ENCODE peak calls at places on chromosomes 5 and 9, in four cellular contexts. One of them, this sample, is unnamed.

GRCh38 chr9:97958812-97959511 is 21.0 kb upstream of the HEMGN start:
- DNase-seq in activated naive CD8-positive, alpha-beta T cell treated with anti-CD3 and anti-CD28 coated beads, Interleukin-2, amount 50 U/mL, for 24 hours: no peak
- DNase-seq in stimulated activated CD8-positive, alpha-beta memory T cell treated with anti-CD3 and anti-CD28 coated beads, Interleukin-15, amount 100 ng/mL, for 48 hours: no peak
- DNase-seq in fibroblast of lung: peak; percentile 52
- DNase-seq in this sample: no peak

GRCh38 chr5:96864922-96865545 is 11.3 kb upstream of the ERAP2 start:
- DNase-seq in stimulated activated CD8-positive, alpha-beta memory T cell treated with anti-CD3 and anti-CD28 coated beads, Interleukin-15, amount 100 ng/mL, for 48 hours: no peak
- DNase-seq in activated naive CD8-positive, alpha-beta T cell treated with anti-CD3 and anti-CD28 coated beads, Interleukin-2, amount 50 U/mL, for 24 hours: no peak
- DNase-seq in fibroblast of lung: no peak
- DNase-seq in this sample: no peak

GRCh38 chr5:119453045-119453383 is 717 bp downstream of the HSD17B4 start:
- DNase-seq in activated naive CD8-positive, alpha-beta T cell treated with anti-CD3 and anti-CD28 coated beads, Interleukin-2, amount 50 U/mL, for 24 hours: no peak
- DNase-seq in fibroblast of lung: peak; percentile 38
- DNase-seq in stimulated activated CD8-positive, alpha-beta memory T cell treated with anti-CD3 and anti-CD28 coated beads, Interleukin-15, amount 100 ng/mL, for 48 hours: no peak
- DNase-seq in this sample: no peak

GRCh38 chr9:94076557-94076956 is 7.7 kb upstream of the PTPDC1 start:
- DNase-seq in stimulated activated CD8-positive, alpha-beta memory T cell treated with anti-CD3 and anti-CD28 coated beads, Interleukin-15, amount 100 ng/mL, for 48 hours: no peak
- DNase-seq in activated naive CD8-positive, alpha-beta T cell treated with anti-CD3 and anti-CD28 coated beads, Interleukin-2, amount 50 U/mL, for 24 hours: no peak
- DNase-seq in fibroblast of lung: no peak
- DNase-seq in this sample: no peak

GRCh38 chr9:135302329-135303279 is 177.0 kb upstream of the PPP1R26 start:
- DNase-seq in fibroblast of lung: no peak
- DNase-seq in stimulated activated CD8-positive, alpha-beta memory T cell treated with anti-CD3 and anti-CD28 coated beads, Interleukin-15, amount 100 ng/mL, for 48 hours: no peak
- DNase-seq in activated naive CD8-positive, alpha-beta T cell treated with anti-CD3 and anti-CD28 coated beads, Interleukin-2, amount 50 U/mL, for 24 hours: no peak
- DNase-seq in this sample: no peak

GRCh38 chr9:116901260-116901659 is 214.2 kb downstream of the TRIM32 start:
- DNase-seq in fibroblast of lung: peak; percentile 27
- DNase-seq in stimulated activated CD8-positive, alpha-beta memory T cell treated with anti-CD3 and anti-CD28 coated beads, Interleukin-15, amount 100 ng/mL, for 48 hours: no peak
- DNase-seq in activated naive CD8-positive, alpha-beta T cell treated with anti-CD3 and anti-CD28 coated beads, Interleukin-2, amount 50 U/mL, for 24 hours: no peak
- DNase-seq in this sample: no peak

GRCh38 chr9:15306068-15306756 is 804 bp downstream of the TTC39B start:
- DNase-seq in activated naive CD8-positive, alpha-beta T cell treated with anti-CD3 and anti-CD28 coated beads, Interleukin-2, amount 50 U/mL, for 24 hours: peak; percentile 31
- DNase-seq in stimulated activated CD8-positive, alpha-beta memory T cell treated with anti-CD3 and anti-CD28 coated beads, Interleukin-15, amount 100 ng/mL, for 48 hours: no peak
- DNase-seq in fibroblast of lung: peak; percentile 53
- DNase-seq in this sample: no peak

GRCh38 chr5:134526483-134527155 is 1.1 kb downstream of the JADE2 start:
- DNase-seq in stimulated activated CD8-positive, alpha-beta memory T cell treated with anti-CD3 and anti-CD28 coated beads, Interleukin-15, amount 100 ng/mL, for 48 hours: peak; percentile 73
- DNase-seq in activated naive CD8-positive, alpha-beta T cell treated with anti-CD3 and anti-CD28 coated beads, Interleukin-2, amount 50 U/mL, for 24 hours: peak; percentile 90
- DNase-seq in fibroblast of lung: peak; percentile 37
- DNase-seq in this sample: no peak

GRCh38 chr5:74895906-74896305 is 29.7 kb upstream of the FAM169A start:
- DNase-seq in activated naive CD8-positive, alpha-beta T cell treated with anti-CD3 and anti-CD28 coated beads, Interleukin-2, amount 50 U/mL, for 24 hours: no peak
- DNase-seq in stimulated activated CD8-positive, alpha-beta memory T cell treated with anti-CD3 and anti-CD28 coated beads, Interleukin-15, amount 100 ng/mL, for 48 hours: no peak
- DNase-seq in fibroblast of lung: peak; percentile 90
- DNase-seq in this sample: no peak

GRCh38 chr9:12923472-12924009 is 148.7 kb downstream of the LURAP1L start:
- DNase-seq in fibroblast of lung: peak; percentile 87
- DNase-seq in stimulated activated CD8-positive, alpha-beta memory T cell treated with anti-CD3 and anti-CD28 coated beads, Interleukin-15, amount 100 ng/mL, for 48 hours: no peak
- DNase-seq in activated naive CD8-positive, alpha-beta T cell treated with anti-CD3 and anti-CD28 coated beads, Interleukin-2, amount 50 U/mL, for 24 hours: no peak
- DNase-seq in this sample: no peak

GRCh38 chr9:16864741-16865434 is 5.6 kb downstream of the BNC2 start:
- DNase-seq in stimulated activated CD8-positive, alpha-beta memory T cell treated with anti-CD3 and anti-CD28 coated beads, Interleukin-15, amount 100 ng/mL, for 48 hours: no peak
- DNase-seq in activated naive CD8-positive, alpha-beta T cell treated with anti-CD3 and anti-CD28 coated beads, Interleukin-2, amount 50 U/mL, for 24 hours: no peak
- DNase-seq in fibroblast of lung: peak; percentile 83
- DNase-seq in this sample: no peak

GRCh38 chr5:61701877-61702602 is 370.0 kb downstream of the ZSWIM6 start:
- DNase-seq in fibroblast of lung: no peak
- DNase-seq in stimulated activated CD8-positive, alpha-beta memory T cell treated with anti-CD3 and anti-CD28 coated beads, Interleukin-15, amount 100 ng/mL, for 48 hours: no peak
- DNase-seq in activated naive CD8-positive, alpha-beta T cell treated with anti-CD3 and anti-CD28 coated beads, Interleukin-2, amount 50 U/mL, for 24 hours: no peak
- DNase-seq in this sample: no peak

GRCh38 chr5:17838506-17838905 is 204.2 kb downstream of the TAF11L14 start:
- DNase-seq in stimulated activated CD8-positive, alpha-beta memory T cell treated with anti-CD3 and anti-CD28 coated beads, Interleukin-15, amount 100 ng/mL, for 48 hours: no peak
- DNase-seq in fibroblast of lung: no peak
- DNase-seq in activated naive CD8-positive, alpha-beta T cell treated with anti-CD3 and anti-CD28 coated beads, Interleukin-2, amount 50 U/mL, for 24 hours: no peak
- DNase-seq in this sample: no peak

GRCh38 chr9:88322906-88323566 is 65.2 kb upstream of the SPIN1 start:
- DNase-seq in stimulated activated CD8-positive, alpha-beta memory T cell treated with anti-CD3 and anti-CD28 coated beads, Interleukin-15, amount 100 ng/mL, for 48 hours: peak; percentile 27
- DNase-seq in activated naive CD8-positive, alpha-beta T cell treated with anti-CD3 and anti-CD28 coated beads, Interleukin-2, amount 50 U/mL, for 24 hours: peak; percentile 41
- DNase-seq in fibroblast of lung: peak; percentile 81
- DNase-seq in this sample: no peak

GRCh38 chr9:121921444-121921843 is 171.7 kb downstream of the TTLL11 start:
- DNase-seq in fibroblast of lung: no peak
- DNase-seq in activated naive CD8-positive, alpha-beta T cell treated with anti-CD3 and anti-CD28 coated beads, Interleukin-2, amount 50 U/mL, for 24 hours: no peak
- DNase-seq in stimulated activated CD8-positive, alpha-beta memory T cell treated with anti-CD3 and anti-CD28 coated beads, Interleukin-15, amount 100 ng/mL, for 48 hours: no peak
- DNase-seq in this sample: no peak

GRCh38 chr9:129245276-129245675 is 67.2 kb upstream of the IER5L start:
- DNase-seq in activated naive CD8-positive, alpha-beta T cell treated with anti-CD3 and anti-CD28 coated beads, Interleukin-2, amount 50 U/mL, for 24 hours: no peak
- DNase-seq in fibroblast of lung: peak; percentile 56
- DNase-seq in stimulated activated CD8-positive, alpha-beta memory T cell treated with anti-CD3 and anti-CD28 coated beads, Interleukin-15, amount 100 ng/mL, for 48 hours: no peak
- DNase-seq in this sample: no peak

GRCh38 chr5:122882836-122883235 is 37.4 kb downstream of the SNX24 start:
- DNase-seq in stimulated activated CD8-positive, alpha-beta memory T cell treated with anti-CD3 and anti-CD28 coated beads, Interleukin-15, amount 100 ng/mL, for 48 hours: no peak
- DNase-seq in activated naive CD8-positive, alpha-beta T cell treated with anti-CD3 and anti-CD28 coated beads, Interleukin-2, amount 50 U/mL, for 24 hours: no peak
- DNase-seq in fibroblast of lung: peak; percentile 67
- DNase-seq in this sample: no peak

GRCh38 chr9:76634356-76635054 is 129.7 kb upstream of the PCA3 start:
- DNase-seq in fibroblast of lung: peak; percentile 86
- DNase-seq in activated naive CD8-positive, alpha-beta T cell treated with anti-CD3 and anti-CD28 coated beads, Interleukin-2, amount 50 U/mL, for 24 hours: no peak
- DNase-seq in stimulated activated CD8-positive, alpha-beta memory T cell treated with anti-CD3 and anti-CD28 coated beads, Interleukin-15, amount 100 ng/mL, for 48 hours: no peak
- DNase-seq in this sample: no peak

GRCh38 chr9:4987996-4988421 is 2.9 kb downstream of the JAK2 start:
- DNase-seq in stimulated activated CD8-positive, alpha-beta memory T cell treated with anti-CD3 and anti-CD28 coated beads, Interleukin-15, amount 100 ng/mL, for 48 hours: no peak
- DNase-seq in activated naive CD8-positive, alpha-beta T cell treated with anti-CD3 and anti-CD28 coated beads, Interleukin-2, amount 50 U/mL, for 24 hours: peak; percentile 57
- DNase-seq in fibroblast of lung: peak; percentile 55
- DNase-seq in this sample: peak; percentile 66

This sample was measured in GM12878.